ENCODE peak calls at places on chromosomes 7 and 10, in four cellular contexts. One of them, this sample, is unnamed.

GRCh38 chr7:13240349-13240748 is 552.9 kb downstream of the ARL4A start:
- DNase-seq in stimulated activated CD4-positive, alpha-beta T cell treated with anti-CD3 and anti-CD28 coated beads, TNF-alpha, amount 100 ng/mL, for 24 hours: no peak
- DNase-seq in upper lobe of right lung: no peak
- DNase-seq in stimulated activated CD8-positive, alpha-beta memory T cell treated with anti-CD3 and anti-CD28 coated beads, Interleukin-4, amount 100 ng/mL, for 24 hours: no peak
- DNase-seq in this sample: no peak

GRCh38 chr10:32953277-32953927 is 4.6 kb downstream of the ITGB1 start:
- DNase-seq in stimulated activated CD4-positive, alpha-beta T cell treated with anti-CD3 and anti-CD28 coated beads, TNF-alpha, amount 100 ng/mL, for 24 hours: no peak
- DNase-seq in upper lobe of right lung: no peak
- DNase-seq in stimulated activated CD8-positive, alpha-beta memory T cell treated with anti-CD3 and anti-CD28 coated beads, Interleukin-4, amount 100 ng/mL, for 24 hours: no peak
- DNase-seq in this sample: no peak

GRCh38 chr7:158078161-158078910 is 509.3 kb downstream of the PTPRN2 start:
- DNase-seq in stimulated activated CD4-positive, alpha-beta T cell treated with anti-CD3 and anti-CD28 coated beads, TNF-alpha, amount 100 ng/mL, for 24 hours: no peak
- DNase-seq in upper lobe of right lung: peak
- DNase-seq in stimulated activated CD8-positive, alpha-beta memory T cell treated with anti-CD3 and anti-CD28 coated beads, Interleukin-4, amount 100 ng/mL, for 24 hours: no peak
- DNase-seq in this sample: no peak

GRCh38 chr7:150378115-150378852 is 846 bp upstream of the ZNF775 start:
- DNase-seq in stimulated activated CD4-positive, alpha-beta T cell treated with anti-CD3 and anti-CD28 coated beads, TNF-alpha, amount 100 ng/mL, for 24 hours: peak
- DNase-seq in upper lobe of right lung: peak
- DNase-seq in stimulated activated CD8-positive, alpha-beta memory T cell treated with anti-CD3 and anti-CD28 coated beads, Interleukin-4, amount 100 ng/mL, for 24 hours: no peak
- DNase-seq in this sample: no peak

GRCh38 chr7:5629941-5630340 is 151.5 kb downstream of the RNF216 start:
- DNase-seq in stimulated activated CD4-positive, alpha-beta T cell treated with anti-CD3 and anti-CD28 coated beads, TNF-alpha, amount 100 ng/mL, for 24 hours: peak
- DNase-seq in upper lobe of right lung: no peak
- DNase-seq in stimulated activated CD8-positive, alpha-beta memory T cell treated with anti-CD3 and anti-CD28 coated beads, Interleukin-4, amount 100 ng/mL, for 24 hours: peak
- DNase-seq in this sample: no peak

GRCh38 chr7:79593819-79594218 is 140.4 kb upstream of the MAGI2 start:
- DNase-seq in stimulated activated CD4-positive, alpha-beta T cell treated with anti-CD3 and anti-CD28 coated beads, TNF-alpha, amount 100 ng/mL, for 24 hours: no peak
- DNase-seq in upper lobe of right lung: no peak
- DNase-seq in stimulated activated CD8-positive, alpha-beta memory T cell treated with anti-CD3 and anti-CD28 coated beads, Interleukin-4, amount 100 ng/mL, for 24 hours: no peak
- DNase-seq in this sample: no peak

GRCh38 chr7:151686016-151686766 is 166.5 kb upstream of the RHEB start:
- DNase-seq in stimulated activated CD4-positive, alpha-beta T cell treated with anti-CD3 and anti-CD28 coated beads, TNF-alpha, amount 100 ng/mL, for 24 hours: no peak
- DNase-seq in upper lobe of right lung: no peak
- DNase-seq in stimulated activated CD8-positive, alpha-beta memory T cell treated with anti-CD3 and anti-CD28 coated beads, Interleukin-4, amount 100 ng/mL, for 24 hours: no peak
- DNase-seq in this sample: no peak

GRCh38 chr7:148711191-148712102 is 12.7 kb downstream of the CUL1 start:
- DNase-seq in stimulated activated CD4-positive, alpha-beta T cell treated with anti-CD3 and anti-CD28 coated beads, TNF-alpha, amount 100 ng/mL, for 24 hours: no peak
- DNase-seq in upper lobe of right lung: no peak
- DNase-seq in stimulated activated CD8-positive, alpha-beta memory T cell treated with anti-CD3 and anti-CD28 coated beads, Interleukin-4, amount 100 ng/mL, for 24 hours: no peak
- DNase-seq in this sample: no peak

GRCh38 chr10:118809821-118810220 is 55.1 kb upstream of the CACUL1 start:
- DNase-seq in stimulated activated CD4-positive, alpha-beta T cell treated with anti-CD3 and anti-CD28 coated beads, TNF-alpha, amount 100 ng/mL, for 24 hours: no peak
- DNase-seq in upper lobe of right lung: peak
- DNase-seq in stimulated activated CD8-positive, alpha-beta memory T cell treated with anti-CD3 and anti-CD28 coated beads, Interleukin-4, amount 100 ng/mL, for 24 hours: no peak
- DNase-seq in this sample: no peak

GRCh38 chr10:1738950-1739349 is 1.6 kb upstream of the ADARB2 start:
- DNase-seq in stimulated activated CD4-positive, alpha-beta T cell treated with anti-CD3 and anti-CD28 coated beads, TNF-alpha, amount 100 ng/mL, for 24 hours: no peak
- DNase-seq in upper lobe of right lung: no peak
- DNase-seq in stimulated activated CD8-positive, alpha-beta memory T cell treated with anti-CD3 and anti-CD28 coated beads, Interleukin-4, amount 100 ng/mL, for 24 hours: no peak
- DNase-seq in this sample: no peak

GRCh38 chr7:47264021-47264651 is 317.8 kb downstream of the TNS3 start:
- DNase-seq in stimulated activated CD4-positive, alpha-beta T cell treated with anti-CD3 and anti-CD28 coated beads, TNF-alpha, amount 100 ng/mL, for 24 hours: no peak
- DNase-seq in upper lobe of right lung: no peak
- DNase-seq in stimulated activated CD8-positive, alpha-beta memory T cell treated with anti-CD3 and anti-CD28 coated beads, Interleukin-4, amount 100 ng/mL, for 24 hours: no peak
- DNase-seq in this sample: no peak

GRCh38 chr7:20019757-20020432 is 197.3 kb downstream of the MACC1 start:
- DNase-seq in stimulated activated CD4-positive, alpha-beta T cell treated with anti-CD3 and anti-CD28 coated beads, TNF-alpha, amount 100 ng/mL, for 24 hours: no peak
- DNase-seq in upper lobe of right lung: no peak
- DNase-seq in stimulated activated CD8-positive, alpha-beta memory T cell treated with anti-CD3 and anti-CD28 coated beads, Interleukin-4, amount 100 ng/mL, for 24 hours: no peak
- DNase-seq in this sample: no peak

GRCh38 chr7:108863221-108863848 is 293.7 kb downstream of the DNAJB9 start:
- DNase-seq in stimulated activated CD4-positive, alpha-beta T cell treated with anti-CD3 and anti-CD28 coated beads, TNF-alpha, amount 100 ng/mL, for 24 hours: no peak
- DNase-seq in upper lobe of right lung: no peak
- DNase-seq in stimulated activated CD8-positive, alpha-beta memory T cell treated with anti-CD3 and anti-CD28 coated beads, Interleukin-4, amount 100 ng/mL, for 24 hours: no peak
- DNase-seq in this sample: no peak

GRCh38 chr7:45704683-45705016 is 130.5 kb downstream of the ADCY1 start:
- DNase-seq in stimulated activated CD4-positive, alpha-beta T cell treated with anti-CD3 and anti-CD28 coated beads, TNF-alpha, amount 100 ng/mL, for 24 hours: no peak
- DNase-seq in upper lobe of right lung: peak
- DNase-seq in stimulated activated CD8-positive, alpha-beta memory T cell treated with anti-CD3 and anti-CD28 coated beads, Interleukin-4, amount 100 ng/mL, for 24 hours: no peak
- DNase-seq in this sample: no peak

GRCh38 chr7:11247545-11247944 is 273.9 kb downstream of the PHF14 start:
- DNase-seq in stimulated activated CD4-positive, alpha-beta T cell treated with anti-CD3 and anti-CD28 coated beads, TNF-alpha, amount 100 ng/mL, for 24 hours: no peak
- DNase-seq in upper lobe of right lung: no peak
- DNase-seq in stimulated activated CD8-positive, alpha-beta memory T cell treated with anti-CD3 and anti-CD28 coated beads, Interleukin-4, amount 100 ng/mL, for 24 hours: no peak
- DNase-seq in this sample: no peak

GRCh38 chr7:28395806-28396205 is 16.5 kb upstream of the CREB5 start:
- DNase-seq in stimulated activated CD4-positive, alpha-beta T cell treated with anti-CD3 and anti-CD28 coated beads, TNF-alpha, amount 100 ng/mL, for 24 hours: no peak
- DNase-seq in upper lobe of right lung: no peak
- DNase-seq in stimulated activated CD8-positive, alpha-beta memory T cell treated with anti-CD3 and anti-CD28 coated beads, Interleukin-4, amount 100 ng/mL, for 24 hours: no peak
- DNase-seq in this sample: no peak

GRCh38 chr7:80882213-80882801 is 36.5 kb downstream of the SEMA3C start:
- DNase-seq in stimulated activated CD4-positive, alpha-beta T cell treated with anti-CD3 and anti-CD28 coated beads, TNF-alpha, amount 100 ng/mL, for 24 hours: no peak
- DNase-seq in upper lobe of right lung: no peak
- DNase-seq in stimulated activated CD8-positive, alpha-beta memory T cell treated with anti-CD3 and anti-CD28 coated beads, Interleukin-4, amount 100 ng/mL, for 24 hours: no peak
- DNase-seq in this sample: no peak

GRCh38 chr7:104967595-104967994 is 46.4 kb upstream of the KMT2E start:
- DNase-seq in stimulated activated CD4-positive, alpha-beta T cell treated with anti-CD3 and anti-CD28 coated beads, TNF-alpha, amount 100 ng/mL, for 24 hours: no peak
- DNase-seq in upper lobe of right lung: no peak
- DNase-seq in stimulated activated CD8-positive, alpha-beta memory T cell treated with anti-CD3 and anti-CD28 coated beads, Interleukin-4, amount 100 ng/mL, for 24 hours: no peak
- DNase-seq in this sample: no peak

GRCh38 chr10:101113890-101114403 is 17.2 kb upstream of the TLX1 start:
- DNase-seq in stimulated activated CD4-positive, alpha-beta T cell treated with anti-CD3 and anti-CD28 coated beads, TNF-alpha, amount 100 ng/mL, for 24 hours: no peak
- DNase-seq in upper lobe of right lung: no peak
- DNase-seq in stimulated activated CD8-positive, alpha-beta memory T cell treated with anti-CD3 and anti-CD28 coated beads, Interleukin-4, amount 100 ng/mL, for 24 hours: no peak
- DNase-seq in this sample: no peak

GRCh38 chr10:6501931-6502330 is 78.1 kb downstream of the PRKCQ start:
- DNase-seq in stimulated activated CD4-positive, alpha-beta T cell treated with anti-CD3 and anti-CD28 coated beads, TNF-alpha, amount 100 ng/mL, for 24 hours: no peak
- DNase-seq in upper lobe of right lung: no peak
- DNase-seq in stimulated activated CD8-positive, alpha-beta memory T cell treated with anti-CD3 and anti-CD28 coated beads, Interleukin-4, amount 100 ng/mL, for 24 hours: no peak
- DNase-seq in this sample: no peak

GRCh38 chr10:74223755-74224530 is 72.9 kb downstream of the ADK start:
- DNase-seq in stimulated activated CD4-positive, alpha-beta T cell treated with anti-CD3 and anti-CD28 coated beads, TNF-alpha, amount 100 ng/mL, for 24 hours: no peak
- DNase-seq in upper lobe of right lung: no peak
- DNase-seq in stimulated activated CD8-positive, alpha-beta memory T cell treated with anti-CD3 and anti-CD28 coated beads, Interleukin-4, amount 100 ng/mL, for 24 hours: no peak
- DNase-seq in this sample: no peak

GRCh38 chr10:63528084-63528744 is 7.0 kb downstream of the REEP3 start:
- DNase-seq in stimulated activated CD4-positive, alpha-beta T cell treated with anti-CD3 and anti-CD28 coated beads, TNF-alpha, amount 100 ng/mL, for 24 hours: no peak
- DNase-seq in upper lobe of right lung: no peak
- DNase-seq in stimulated activated CD8-positive, alpha-beta memory T cell treated with anti-CD3 and anti-CD28 coated beads, Interleukin-4, amount 100 ng/mL, for 24 hours: no peak
- DNase-seq in this sample: no peak

GRCh38 chr7:17671956-17672355 is 268.3 kb downstream of the SNX13 start:
- DNase-seq in stimulated activated CD4-positive, alpha-beta T cell treated with anti-CD3 and anti-CD28 coated beads, TNF-alpha, amount 100 ng/mL, for 24 hours: no peak
- DNase-seq in upper lobe of right lung: no peak
- DNase-seq in stimulated activated CD8-positive, alpha-beta memory T cell treated with anti-CD3 and anti-CD28 coated beads, Interleukin-4, amount 100 ng/mL, for 24 hours: no peak
- DNase-seq in this sample: no peak

GRCh38 chr10:21336476-21337170 is 188.9 kb downstream of the SKIDA1 start:
- DNase-seq in stimulated activated CD4-positive, alpha-beta T cell treated with anti-CD3 and anti-CD28 coated beads, TNF-alpha, amount 100 ng/mL, for 24 hours: peak
- DNase-seq in upper lobe of right lung: no peak
- DNase-seq in stimulated activated CD8-positive, alpha-beta memory T cell treated with anti-CD3 and anti-CD28 coated beads, Interleukin-4, amount 100 ng/mL, for 24 hours: no peak
- DNase-seq in this sample: no peak

GRCh38 chr10:101229275-101230184 is at the start of gene LBX1:
- DNase-seq in stimulated activated CD4-positive, alpha-beta T cell treated with anti-CD3 and anti-CD28 coated beads, TNF-alpha, amount 100 ng/mL, for 24 hours: no peak
- DNase-seq in upper lobe of right lung: no peak
- DNase-seq in stimulated activated CD8-positive, alpha-beta memory T cell treated with anti-CD3 and anti-CD28 coated beads, Interleukin-4, amount 100 ng/mL, for 24 hours: no peak
- DNase-seq in this sample: no peak

GRCh38 chr10:5419466-5420094 is 7.2 kb downstream of the NET1 start:
- DNase-seq in stimulated activated CD4-positive, alpha-beta T cell treated with anti-CD3 and anti-CD28 coated beads, TNF-alpha, amount 100 ng/mL, for 24 hours: no peak
- DNase-seq in upper lobe of right lung: no peak
- DNase-seq in stimulated activated CD8-positive, alpha-beta memory T cell treated with anti-CD3 and anti-CD28 coated beads, Interleukin-4, amount 100 ng/mL, for 24 hours: no peak
- DNase-seq in this sample: no peak

GRCh38 chr10:132802694-132803320 is 16.9 kb upstream of the NKX6-2 start:
- DNase-seq in stimulated activated CD4-positive, alpha-beta T cell treated with anti-CD3 and anti-CD28 coated beads, TNF-alpha, amount 100 ng/mL, for 24 hours: no peak
- DNase-seq in upper lobe of right lung: no peak
- DNase-seq in stimulated activated CD8-positive, alpha-beta memory T cell treated with anti-CD3 and anti-CD28 coated beads, Interleukin-4, amount 100 ng/mL, for 24 hours: no peak
- DNase-seq in this sample: no peak

GRCh38 chr7:77360104-77360503 is 56.0 kb downstream of the GSAP start:
- DNase-seq in stimulated activated CD4-positive, alpha-beta T cell treated with anti-CD3 and anti-CD28 coated beads, TNF-alpha, amount 100 ng/mL, for 24 hours: no peak
- DNase-seq in upper lobe of right lung: no peak
- DNase-seq in stimulated activated CD8-positive, alpha-beta memory T cell treated with anti-CD3 and anti-CD28 coated beads, Interleukin-4, amount 100 ng/mL, for 24 hours: no peak
- DNase-seq in this sample: no peak

This sample was measured in GM12892.